ENCODE peak calls at places on chromosomes 6 and 20, in nine cellular contexts. M is mammary epithelial cell; W is heart right ventricle; Q is hepatocyte; H is heart left ventricle; X is prostate gland; T is upper lobe of left lung; A is right cardiac atrium; J is CD4-positive, alpha-beta memory T cell. R is an unnamed sample.

GRCh38 chr6:80214436-80215022 is 108.1 kb downstream of the BCKDHB start:
- DNase-seq in M (peak; percentile 28), W (peak; percentile 37), Q (peak; percentile 77), H (no peak), X (peak; percentile 10), T (no peak), A (peak; percentile 25), J (peak; percentile 9), R (no peak)

GRCh38 chr6:17473554-17473953 is 80.2 kb downstream of the CAP2 start:
- DNase-seq in M (no peak), W (peak; percentile 32), Q (no peak), H (peak; percentile 32), X (no peak), T (no peak), A (no peak), J (no peak), R (no peak)

GRCh38 chr6:40997256-40997957 is 41.6 kb downstream of the UNC5CL start:
- DNase-seq in M (peak; percentile 21), W (no peak), Q (peak; percentile 73), H (no peak), X (peak; percentile 34), T (peak; percentile 27), A (no peak), J (no peak), R (no peak)

GRCh38 chr20:57659131-57659788 is 39.0 kb upstream of the ZBP1 start:
- DNase-seq in M (no peak), W (peak; percentile 2), Q (no peak), H (peak; percentile 2), X (peak; percentile 3), T (peak; percentile 13), A (peak; percentile 3), J (no peak), R (peak; percentile 41)

GRCh38 chr6:15247750-15248450 is 2.0 kb downstream of the JARID2 start:
- DNase-seq in M (peak; percentile 58), W (peak; percentile 63), Q (peak; percentile 82), H (peak; percentile 63), X (peak; percentile 36), T (peak; percentile 69), A (peak; percentile 57), J (peak; percentile 62), R (peak; percentile 63)

GRCh38 chr6:20092071-20092566 is 120.2 kb downstream of the MBOAT1 start:
- DNase-seq in M (peak; percentile 37), W (no peak), Q (peak; percentile 46), H (no peak), X (no peak), T (no peak), A (no peak), J (peak; percentile 11), R (no peak)

GRCh38 chr20:44187054-44187762 is at the start of gene JPH2:
- DNase-seq in M (peak; percentile 83), W (peak; percentile 84), Q (peak; percentile 70), H (peak; percentile 86), X (no peak), T (no peak), A (peak; percentile 58), J (no peak), R (no peak)

GRCh38 chr20:11266571-11266970 is 592.8 kb upstream of the JAG1 start:
- DNase-seq in M (peak; percentile 27), W (no peak), Q (no peak), H (no peak), X (no peak), T (no peak), A (no peak), J (no peak), R (no peak)

GRCh38 chr6:157068691-157069228 is 254.6 kb downstream of the TMEM242 start:
- DNase-seq in M (peak; percentile 35), W (no peak), Q (no peak), H (no peak), X (no peak), T (no peak), A (no peak), J (no peak), R (no peak)

GRCh38 chr6:12189150-12189549 is 101.0 kb upstream of the EDN1 start:
- DNase-seq in M (no peak), W (no peak), Q (no peak), H (no peak), X (no peak), T (no peak), A (no peak), J (no peak), R (no peak)

GRCh38 chr6:3542032-3542640 is 85.3 kb upstream of the SLC22A23 start:
- DNase-seq in M (no peak), W (no peak), Q (no peak), H (no peak), X (no peak), T (no peak), A (no peak), J (no peak), R (no peak)

GRCh38 chr6:139695361-139695760 is 320.9 kb upstream of the CITED2 start:
- DNase-seq in M (no peak), W (no peak), Q (no peak), H (no peak), X (no peak), T (no peak), A (no peak), J (no peak), R (no peak)

GRCh38 chr6:39007575-39007974 is 41.0 kb upstream of the GLP1R start:
- DNase-seq in M (no peak), W (no peak), Q (no peak), H (no peak), X (no peak), T (no peak), A (no peak), J (no peak), R (no peak)

GRCh38 chr6:46940433-46941226 is 18.9 kb upstream of the ADGRF5 start:
- DNase-seq in M (no peak), W (no peak), Q (no peak), H (no peak), X (no peak), T (peak; percentile 72), A (no peak), J (no peak), R (no peak)

GRCh38 chr20:5402903-5403531 is 86.3 kb upstream of the PROKR2 start:
- DNase-seq in M (peak; percentile 11), W (no peak), Q (peak; percentile 35), H (no peak), X (no peak), T (no peak), A (no peak), J (no peak), R (no peak)

GRCh38 chr6:136158398-136158797 is 91.7 kb downstream of the MTFR2 start:
- DNase-seq in M (no peak), W (peak; percentile 73), Q (peak; percentile 34), H (peak; percentile 63), X (no peak), T (peak; percentile 51), A (peak; percentile 68), J (no peak), R (no peak)

GRCh38 chr20:37504404-37505096 is 16.5 kb upstream of the NNAT start:
- DNase-seq in M (no peak), W (no peak), Q (no peak), H (no peak), X (no peak), T (no peak), A (no peak), J (no peak), R (no peak)

GRCh38 chr6:71533939-71534379 is 245.3 kb downstream of the OGFRL1 start:
- DNase-seq in M (no peak), W (no peak), Q (peak; percentile 48), H (no peak), X (no peak), T (no peak), A (no peak), J (no peak), R (no peak)

GRCh38 chr20:25211273-25211672 is 15.8 kb downstream of the ENTPD6 start:
- DNase-seq in M (no peak), W (no peak), Q (no peak), H (no peak), X (no peak), T (no peak), A (no peak), J (no peak), R (no peak)

GRCh38 chr6:68343901-68344300 is 291.2 kb upstream of the ADGRB3 start:
- DNase-seq in M (peak; percentile 1), W (no peak), Q (peak; percentile 59), H (no peak), X (no peak), T (no peak), A (no peak), J (no peak), R (no peak)

GRCh38 chr6:11538049-11538798 is 675 bp downstream of the TMEM170B start:
- DNase-seq in M (no peak), W (peak; percentile 17), Q (peak; percentile 63), H (peak; percentile 26), X (peak; percentile 16), T (peak; percentile 44), A (peak; percentile 34), J (peak; percentile 32), R (peak; percentile 2)

GRCh38 chr6:144131248-144131709 is 19.0 kb upstream of the STX11 start:
- DNase-seq in M (peak; percentile 80), W (no peak), Q (no peak), H (no peak), X (no peak), T (no peak), A (no peak), J (no peak), R (no peak)

GRCh38 chr6:106527979-106528378 is 101.3 kb downstream of the RTN4IP1 start:
- DNase-seq in M (peak; percentile 89), W (no peak), Q (no peak), H (no peak), X (no peak), T (no peak), A (no peak), J (no peak), R (no peak)
- H3K4me1 ChIP-seq in M (peaks cover 31% of the 10 kb centered on the region), W (peaks cover 3% of the 10 kb centered on the region), Q (no peaks in the 10 kb centered on the region), H (no peaks in the 10 kb centered on the region), X (no peaks in the 10 kb centered on the region), T (peaks cover 5% of the 10 kb centered on the region), A (no peaks in the 10 kb centered on the region), J (peaks cover 71% of the 10 kb centered on the region), R (peaks cover 15% of the 10 kb centered on the region)

DNA sequence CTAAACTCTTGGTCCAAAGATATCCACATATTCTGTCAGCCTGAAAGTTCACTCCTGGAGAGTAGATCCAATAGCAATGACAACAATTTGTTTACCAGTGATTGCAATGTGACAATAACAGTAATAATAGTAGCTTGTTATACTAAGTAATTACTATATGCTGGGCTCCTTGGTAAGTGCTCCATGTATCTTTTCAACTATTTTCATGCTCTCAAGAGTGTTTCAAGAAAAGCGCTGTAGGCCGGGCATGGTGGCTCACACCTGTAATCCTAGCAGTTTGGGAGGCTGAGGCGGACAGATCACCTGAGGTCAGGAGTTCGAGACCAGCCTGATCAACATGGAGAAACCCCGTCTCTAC is 15.4 kb downstream of the BCL2L1 start:
- DNase-seq in M (no peak), W (no peak), Q (no peak), H (no peak), X (no peak), T (no peak), A (no peak), J (no peak), R (no peak)
- H3K4me1 ChIP-seq in M (peaks cover 70% of the 10 kb centered on the region), W (peaks cover 79% of the 10 kb centered on the region), Q (peaks cover 63% of the 10 kb centered on the region), H (peaks cover 27% of the 10 kb centered on the region), X (peaks cover 27% of the 10 kb centered on the region), T (peaks cover 79% of the 10 kb centered on the region), A (peaks cover 26% of the 10 kb centered on the region), J (peaks cover 63% of the 10 kb centered on the region), R (peaks cover 43% of the 10 kb centered on the region)

GRCh38 chr20:49447946-49448809 is 34.3 kb downstream of the KCNB1 start:
- DNase-seq in M (no peak), W (no peak), Q (peak; percentile 45), H (no peak), X (no peak), T (no peak), A (peak; percentile 80), J (no peak), R (no peak)
- H3K4me1 ChIP-seq in M (peaks cover 5% of the 10 kb centered on the region), W (peaks cover 18% of the 10 kb centered on the region), Q (peaks cover 2% of the 10 kb centered on the region), H (no peaks in the 10 kb centered on the region), X (no peaks in the 10 kb centered on the region), T (peaks cover 3% of the 10 kb centered on the region), A (peaks cover 15% of the 10 kb centered on the region), J (no peaks in the 10 kb centered on the region), R (no peaks in the 10 kb centered on the region)

GRCh38 chr6:111794716-111795452 is 78.4 kb downstream of the FYN start:
- DNase-seq in M (no peak), W (no peak), Q (no peak), H (no peak), X (no peak), T (no peak), A (no peak), J (no peak), R (no peak)
- H3K4me1 ChIP-seq in M (no peaks in the 10 kb centered on the region), W (peaks cover 22% of the 10 kb centered on the region), Q (no peaks in the 10 kb centered on the region), H (no peaks in the 10 kb centered on the region), X (no peaks in the 10 kb centered on the region), T (peaks cover 14% of the 10 kb centered on the region), A (peaks cover 9% of the 10 kb centered on the region), J (peaks cover 94% of the 10 kb centered on the region), R (peaks cover 71% of the 10 kb centered on the region)